ENCODE peak calls at places on chromosomes 2 and 18, in seven cellular contexts. K is A549, D is choroid plexus epithelial cell, I is Panc1, F is bronchial epithelial cell, W is AG04449, M is fibroblast of the aortic adventitia. J is an unnamed sample.

GRCh38 chr2:179561702-179562101 is 297.1 kb upstream of the SESTD1 start:
- DNase-seq in W (no peak), I (no peak), M (no peak), F (no peak), D (no peak), K (no peak), J (no peak)

GRCh38 chr2:238159676-238160205 is 971 bp downstream of the ERFE start:
- DNase-seq in K (no peak), F (no peak), D (no peak), M (no peak), I (no peak), W (no peak), J (no peak)

GRCh38 chr2:181923123-181923522 is 31.6 kb downstream of the ITPRID2 start:
- DNase-seq in D (no peak), I (no peak), F (no peak), M (no peak), K (no peak), W (no peak), J (no peak)

GRCh38 chr2:231601356-231602229 is 8.9 kb downstream of the TEX44 start:
- DNase-seq in F (peak), M (peak), D (peak), W (no peak), I (peak), K (peak), J (peak)

GRCh38 chr2:42493885-42494433 is at the start of gene KCNG3:
- DNase-seq in F (no peak), D (peak), M (no peak), K (peak), I (no peak), W (no peak), J (peak)

GRCh38 chr2:28960401-28960800 is 20.7 kb upstream of the TOGARAM2 start:
- DNase-seq in W (no peak), F (no peak), I (no peak), M (no peak), K (no peak), D (peak), J (no peak)

GRCh38 chr2:105144941-105145300 is 96.6 kb upstream of the GPR45 start:
- DNase-seq in I (no peak), W (no peak), K (no peak), D (no peak), F (no peak), M (no peak), J (no peak)

GRCh38 chr2:158781562-158781961 is 13.6 kb upstream of the DAPL1 start:
- DNase-seq in I (no peak), W (no peak), M (peak), D (peak), K (peak), F (peak), J (peak)

GRCh38 chr2:236172866-236173733 is 4.9 kb upstream of the GBX2 start:
- DNase-seq in I (no peak), W (no peak), F (no peak), M (no peak), D (no peak), K (no peak), J (no peak)

GRCh38 chr18:50665519-50665918 is 105.6 kb downstream of the MAPK4 start:
- DNase-seq in D (no peak), I (no peak), M (no peak), K (no peak), F (no peak), W (no peak), J (no peak)

GRCh38 chr2:9638532-9638931 is 7.7 kb upstream of the YWHAQ start:
- DNase-seq in W (peak), F (peak), K (peak), I (peak), D (peak), M (peak), J (peak)

GRCh38 chr2:48754874-48755273 is 650 bp downstream of the LHCGR start:
- DNase-seq in W (no peak), K (no peak), F (no peak), D (no peak), I (no peak), M (no peak), J (no peak)

GRCh38 chr2:48753228-48753627 is 2.3 kb downstream of the LHCGR start:
- DNase-seq in K (no peak), D (no peak), I (no peak), F (no peak), W (no peak), M (no peak), J (no peak)

GRCh38 chr2:48756289-48756688 is 765 bp upstream of the LHCGR start:
- DNase-seq in D (no peak), F (no peak), M (no peak), I (no peak), K (no peak), W (no peak), J (no peak)

GRCh38 chr2:48759682-48760081 is 4.2 kb upstream of the LHCGR start:
- DNase-seq in M (no peak), I (no peak), K (no peak), F (no peak), D (no peak), W (no peak), J (no peak)

DNA sequence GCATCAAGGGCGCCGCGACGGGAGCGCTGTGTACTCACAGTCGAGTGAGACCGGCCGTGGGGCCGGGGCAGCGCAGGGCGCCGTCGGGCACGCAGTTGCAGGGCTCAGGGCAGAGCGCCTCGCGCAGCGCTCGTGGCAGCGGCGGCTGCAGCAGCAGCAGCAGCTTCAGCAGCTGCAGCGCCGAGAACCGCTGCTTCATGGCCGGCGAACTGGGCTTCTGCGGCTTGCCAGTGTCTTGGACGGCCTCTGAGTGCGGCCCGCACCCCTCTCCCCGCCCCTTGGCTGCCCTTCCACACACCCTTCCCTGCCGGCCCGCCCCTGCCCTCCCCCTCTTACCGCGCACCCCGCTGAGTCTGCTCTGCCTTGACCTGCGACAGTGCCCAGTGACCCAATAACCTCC is at the start of gene LHCGR:
- DNase-seq in I (no peak), F (no peak), M (no peak), K (no peak), W (no peak), D (peak), J (peak)
- H3K4me3 ChIP-seq in I (no peak), F (no peak), M (no peak), K (peak), W (peak), D (peak), J (no peak)

DNA sequence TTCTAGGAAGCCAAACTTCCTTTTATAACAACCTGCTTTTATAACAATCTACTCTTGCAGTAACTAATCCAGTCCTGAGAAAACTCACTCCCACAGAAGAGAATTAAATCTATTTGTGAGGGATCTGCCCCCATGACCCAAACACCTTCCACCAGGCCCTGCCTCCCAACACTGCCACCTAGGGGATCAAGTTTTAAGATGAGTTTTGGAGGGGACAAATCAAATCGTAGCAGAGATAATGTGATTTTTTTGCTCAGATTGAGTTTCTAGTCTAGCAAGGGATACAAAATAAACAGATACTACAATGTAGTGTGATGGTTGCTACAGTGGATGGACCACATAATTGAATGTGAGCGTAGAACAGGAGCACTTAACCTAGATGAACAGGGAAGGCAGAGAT is 52.2 kb downstream of the NCOA1 start:
- DNase-seq in K (no peak), W (no peak), I (no peak), F (no peak), M (no peak), D (no peak), J (peak)
- TF ChIP-seq CTCF in K (no peak), W (no peak), I (peak), F (no peak), M (peak), D (peak), J (peak)

GRCh38 chr2:55732854-55733253 is 39.2 kb upstream of the PNPT1 start:
- DNase-seq in D (peak), M (peak), W (no peak), F (no peak), I (no peak), K (no peak), J (no peak)

GRCh38 chr2:55734726-55735125 is 41.1 kb upstream of the PNPT1 start:
- DNase-seq in W (no peak), M (no peak), I (no peak), F (no peak), K (no peak), D (no peak), J (no peak)

GRCh38 chr2:55733335-55733734 is 39.7 kb upstream of the PNPT1 start:
- DNase-seq in D (no peak), M (peak), W (no peak), I (no peak), K (no peak), F (no peak), J (no peak)
- H3K4me3 ChIP-seq in D (no peak), M (no peak), W (no peak), I (no peak), K (no peak), F (no peak), J (no peak)

DNA sequence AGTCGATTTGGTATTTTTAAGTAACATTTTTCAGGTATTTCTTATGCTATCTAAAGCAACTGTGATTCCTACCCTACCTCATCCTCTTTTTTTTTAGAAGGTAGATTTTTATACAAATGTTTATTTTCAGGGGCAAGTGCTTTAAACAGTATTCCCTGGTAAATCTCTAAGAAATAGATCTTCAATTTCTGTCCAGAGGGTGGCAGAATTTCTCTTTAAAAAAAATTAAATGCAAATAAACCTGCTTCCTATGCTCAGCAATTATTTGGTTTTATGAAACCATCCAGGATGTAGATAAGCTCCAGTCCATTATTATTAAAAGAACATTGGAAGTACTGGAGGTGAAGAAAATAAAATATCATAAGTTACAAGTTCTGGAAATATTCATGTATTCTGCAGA is 191.9 kb downstream of the MYO3B start:
- DNase-seq in I (no peak), D (peak), W (no peak), F (peak), M (peak), K (peak), J (peak)
- TF ChIP-seq CTCF in I (peak), D (no peak), W (no peak), F (peak), M (peak), K (peak), J (no peak)

DNA sequence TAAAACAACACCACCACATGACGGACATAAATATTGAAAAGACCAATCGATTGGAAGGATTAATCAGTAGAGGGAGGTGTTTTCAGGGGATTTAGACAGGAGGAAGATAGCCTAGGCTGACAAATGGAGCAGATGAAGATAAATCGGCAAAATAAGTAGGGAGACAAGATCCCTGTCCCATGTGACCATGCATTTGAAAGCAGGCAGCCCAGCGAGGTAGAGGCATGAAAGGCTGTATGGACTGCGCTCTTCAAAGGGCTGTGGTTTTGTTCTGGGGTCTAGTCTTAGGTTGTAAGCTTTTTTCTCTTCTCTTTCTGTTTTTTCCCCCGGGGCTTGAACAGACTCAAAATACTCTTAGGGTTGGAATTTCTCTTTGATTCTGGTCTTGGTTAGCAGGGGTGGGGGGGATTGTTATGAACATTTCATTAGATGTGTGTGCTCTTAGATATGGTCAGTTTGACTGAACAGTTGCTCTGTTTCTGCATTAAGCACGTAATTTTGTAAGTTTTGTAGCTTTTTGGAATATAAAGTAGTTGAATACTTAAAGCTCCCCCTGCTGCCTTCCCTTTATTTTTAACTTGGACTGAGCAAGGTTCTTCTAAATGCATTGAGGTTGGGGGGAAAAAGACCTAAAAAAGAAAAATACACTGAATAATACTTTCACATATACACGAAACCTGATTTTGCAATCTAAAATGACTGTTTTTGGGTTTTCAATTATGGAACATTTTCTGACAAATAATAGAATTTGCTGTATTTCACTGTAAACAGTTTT is 32.2 kb downstream of the ZNF532 start:
- DNase-seq in F (no peak), W (no peak), M (no peak), I (no peak), D (no peak), K (no peak), J (no peak)
- H3K4me3 ChIP-seq in F (no peak), W (no peak), M (no peak), I (no peak), D (no peak), K (no peak), J (no peak)

GRCh38 chr2:215553946-215554345 is 118.1 kb upstream of the FN1 start:
- DNase-seq in M (no peak), K (no peak), W (no peak), I (no peak), D (no peak), F (peak), J (peak)
- TF ChIP-seq CTCF in M (no peak), K (no peak), W (no peak), I (peak), D (peak), F (no peak), J (peak)

GRCh38 chr18:24265502-24266064 is 126.7 kb downstream of the CABYR start:
- DNase-seq in K (no peak), D (no peak), I (no peak), W (no peak), M (no peak), F (no peak), J (no peak)

GRCh38 chr18:24268784-24269550 is 128.7 kb downstream of the OSBPL1A start:
- DNase-seq in I (no peak), F (peak), W (no peak), D (no peak), K (no peak), M (no peak), J (peak)

GRCh38 chr18:24267878-24268277 is 129.0 kb downstream of the CABYR start:
- DNase-seq in I (no peak), K (no peak), F (no peak), W (no peak), D (no peak), M (no peak), J (no peak)

GRCh38 chr18:24263078-24263477 is 124.2 kb downstream of the CABYR start:
- DNase-seq in I (no peak), K (no peak), F (no peak), M (no peak), W (no peak), D (no peak), J (no peak)

DNA sequence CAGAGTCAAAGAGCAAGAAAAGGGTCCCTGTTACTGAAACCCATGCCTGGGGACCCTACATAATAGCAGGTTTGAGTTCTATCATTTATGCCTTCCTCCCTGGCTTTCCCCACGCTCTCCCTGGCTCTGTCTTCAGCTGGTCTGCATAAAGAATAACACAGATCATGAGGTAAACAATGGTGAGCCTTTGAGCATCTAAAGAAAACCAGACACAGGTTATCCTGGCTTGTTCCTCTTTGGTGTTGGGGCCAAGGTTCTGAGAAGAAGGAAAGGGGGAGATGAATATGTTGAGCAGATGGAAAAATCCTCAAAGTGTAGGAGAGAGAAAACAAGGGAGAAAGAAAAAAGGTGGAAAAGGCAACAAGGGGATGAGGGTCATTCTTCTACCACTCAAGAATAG is 127.3 kb downstream of the CABYR start:
- DNase-seq in D (no peak), M (no peak), K (no peak), I (no peak), F (no peak), W (no peak), J (no peak)
- H3K4me3 ChIP-seq in D (no peak), M (no peak), K (no peak), I (no peak), F (no peak), W (no peak), J (no peak)

GRCh38 chr2:33412920-33413319 is 63.5 kb upstream of the RASGRP3 start:
- DNase-seq in D (peak), M (peak), W (no peak), I (no peak), K (peak), F (peak), J (peak)
- TF ChIP-seq CTCF in D (peak), M (peak), W (peak), I (peak), K (peak), F (peak), J (peak)

GRCh38 chr2:75589344-75590105 is 28.8 kb upstream of the EVA1A start:
- DNase-seq in F (no peak), D (peak), I (no peak), W (no peak), M (peak), K (no peak), J (no peak)
- H3K4me3 ChIP-seq in F (no peak), D (no peak), I (no peak), W (no peak), M (no peak), K (no peak), J (no peak)